ENCODE peak calls at places on chromosomes 13 and 19, in four cellular contexts. O is K562, K is HepG2, S is HCT116. J is an unnamed sample.

GRCh38 chr13:114298866-114299265 is 15.4 kb upstream of the CHAMP1 start:
- DNase-seq in O (no peak), K (no peak), S (no peak), J (no peak)

GRCh38 chr13:76723551-76724232 is 162.5 kb downstream of the KCTD12 start:
- DNase-seq in O (no peak), K (no peak), S (no peak), J (no peak)

GRCh38 chr13:57634829-57635165 is 3.3 kb downstream of the PCDH17 start:
- DNase-seq in O (no peak), K (no peak), S (no peak), J (no peak)

GRCh38 chr13:62544928-62545327 is 1129.3 kb upstream of the PCDH20 start:
- DNase-seq in O (no peak), K (no peak), S (no peak), J (no peak)

GRCh38 chr19:51564791-51565190 is 6.3 kb upstream of the ZNF175 start:
- DNase-seq in O (peak; percentile 43), K (no peak), S (no peak), J (no peak)

GRCh38 chr19:8611890-8612806 is 1.6 kb upstream of the ADAMTS10 start:
- DNase-seq in O (no peak), K (no peak), S (no peak), J (no peak)

GRCh38 chr19:21608571-21608970 is 103.2 kb downstream of the ZNF429 start:
- DNase-seq in O (no peak), K (peak; percentile 4), S (no peak), J (no peak)

GRCh38 chr19:43532571-43532961 is 422 bp upstream of the ZNF575 start:
- DNase-seq in O (no peak), K (no peak), S (peak; percentile 65), J (no peak)

GRCh38 chr13:36882829-36883390 is 37.1 kb downstream of the SMAD9 start:
- DNase-seq in O (no peak), K (peak; percentile 99), S (no peak), J (no peak)

GRCh38 chr19:35126624-35126959 is 8.3 kb downstream of the LGI4 start:
- DNase-seq in O (no peak), K (no peak), S (no peak), J (no peak)

GRCh38 chr19:5285955-5286354 is 54.7 kb downstream of the PTPRS start:
- DNase-seq in O (no peak), K (no peak), S (no peak), J (no peak)

GRCh38 chr13:31930901-31931522 is 100.6 kb upstream of the FRY start:
- DNase-seq in O (no peak), K (no peak), S (no peak), J (no peak)

GRCh38 chr13:55038230-55038629 is 2009.6 kb downstream of the OLFM4 start:
- DNase-seq in O (no peak), K (no peak), S (no peak), J (no peak)

GRCh38 chr19:45469835-45470146 is 2.0 kb downstream of the FOSB start:
- DNase-seq in O (peak; percentile 97), K (peak; percentile 85), S (no peak), J (no peak)

GRCh38 chr19:12668937-12669271 is 2.3 kb downstream of the WDR83 start:
- DNase-seq in O (peak; percentile 79), K (peak; percentile 40), S (no peak), J (no peak)

GRCh38 chr19:29724102-29724641 is 9.1 kb upstream of the C19orf12 start:
- DNase-seq in O (peak; percentile 23), K (no peak), S (no peak), J (no peak)

GRCh38 chr19:40150170-40150569 is 41.1 kb upstream of the MAP3K10 start:
- DNase-seq in O (no peak), K (no peak), S (no peak), J (no peak)

GRCh38 chr13:47437411-47437810 is 540.6 kb upstream of the HTR2A start:
- DNase-seq in O (no peak), K (no peak), S (no peak), J (no peak)

GRCh38 chr13:50203256-50204083 is 188.2 kb downstream of the KCNRG start:
- DNase-seq in O (no peak), K (no peak), S (no peak), J (no peak)

GRCh38 chr19:13788991-13789390 is 6.3 kb upstream of the ZSWIM4 start:
- DNase-seq in O (no peak), K (no peak), S (no peak), J (no peak)

GRCh38 chr13:40026174-40026585 is 370.7 kb downstream of the COG6 start:
- DNase-seq in O (no peak), K (no peak), S (no peak), J (no peak)

GRCh38 chr13:104571161-104571889 is 1505.1 kb upstream of the SLC10A2 start:
- DNase-seq in O (no peak), K (peak; percentile 16), S (peak; percentile 79), J (peak; percentile 42)

GRCh38 chr13:32530841-32531253 is 7.7 kb downstream of the N4BP2L2 start:
- DNase-seq in O (no peak), K (no peak), S (no peak), J (no peak)

GRCh38 chr13:42754801-42755513 is 26.4 kb upstream of the FAM216B start:
- DNase-seq in O (no peak), K (no peak), S (no peak), J (no peak)

GRCh38 chr19:9861503-9861902 is 26.4 kb downstream of the PIN1 start:
- DNase-seq in O (no peak), K (no peak), S (no peak), J (no peak)
- TF ChIP-seq CTCF in O (no peak), K (no peak), S (no peak), J (no peak)

DNA sequence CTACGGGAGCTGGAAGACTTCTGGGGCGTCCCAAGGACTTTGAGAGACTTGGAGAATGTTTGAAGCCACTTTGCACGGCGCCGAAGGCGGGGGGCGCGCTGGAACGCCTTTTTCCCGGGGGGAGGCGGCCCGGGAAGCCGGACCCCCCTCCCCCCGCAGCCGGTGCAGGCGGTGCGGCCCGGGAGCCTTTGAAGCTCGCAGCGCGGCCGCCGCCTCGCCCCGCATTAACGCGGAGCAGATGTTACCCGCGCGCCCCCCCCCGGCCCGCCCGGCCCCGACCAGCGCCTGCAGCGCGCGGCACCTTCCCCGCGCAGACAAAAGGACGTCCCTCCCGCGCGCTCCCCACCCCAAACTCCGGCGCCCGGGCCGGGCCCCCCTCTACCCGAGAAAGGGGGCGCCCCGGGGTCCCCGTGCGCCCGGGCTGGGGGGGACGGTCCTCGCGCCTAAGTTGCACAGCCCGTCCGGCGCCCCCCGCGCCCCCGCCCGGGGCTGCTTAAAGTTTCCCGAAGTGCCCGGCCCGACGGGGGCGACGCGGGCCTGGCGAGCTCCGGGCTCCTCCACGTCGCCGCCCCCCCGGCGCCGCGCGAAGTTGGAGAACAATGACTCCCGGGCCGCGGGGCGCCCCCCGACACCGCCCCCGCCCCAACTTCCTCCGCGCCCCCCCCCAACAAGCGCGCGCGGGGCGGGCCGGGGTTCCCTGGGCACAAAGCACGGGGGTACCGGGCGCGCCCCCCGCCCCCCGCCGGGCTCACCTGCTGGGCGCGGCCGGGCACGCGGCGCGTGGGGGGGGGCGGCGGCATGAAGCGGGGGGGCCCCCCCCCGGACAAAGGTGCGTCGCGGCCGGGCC is 644 bp downstream of the TCF3 start:
- DNase-seq in O (peak; percentile 61), K (no peak), S (no peak), J (no peak)
- TF ChIP-seq TCF7L2 in O (no peak), K (no peak), S (peak; percentile 92), J (peak; percentile 90)

GRCh38 chr19:48433337-48433736 is 12.4 kb upstream of the GRWD1 start:
- DNase-seq in O (no peak), K (no peak), S (no peak), J (no peak)
- TF ChIP-seq SIN3A in O (no peak), K (no peak), S (no peak), J (no peak)

DNA sequence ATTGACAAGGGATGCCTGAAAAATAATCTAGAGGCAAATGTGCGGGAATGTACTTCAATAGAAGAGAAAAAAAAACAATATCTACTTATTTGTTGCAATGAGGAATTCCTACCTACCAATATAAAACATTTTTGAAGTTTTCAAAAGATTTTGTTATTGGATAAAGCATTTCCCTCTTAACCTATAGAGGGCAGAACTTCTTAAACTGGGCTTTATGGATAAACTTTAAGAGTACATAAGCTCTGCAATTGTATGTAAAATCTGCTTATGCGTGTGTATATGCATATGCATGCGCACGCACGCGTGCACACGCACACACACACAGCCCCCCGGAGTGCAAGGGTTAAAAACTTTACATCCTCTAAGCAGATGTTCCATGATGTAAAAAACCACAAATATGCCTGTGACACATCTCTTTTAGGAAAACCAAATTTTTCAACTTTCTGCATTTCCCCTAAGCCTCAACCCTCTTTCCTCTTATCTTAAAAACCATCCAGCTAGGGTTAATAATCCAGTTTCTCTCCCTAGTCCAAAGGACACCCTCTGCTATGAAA is 73.1 kb upstream of the OXGR1 start:
- DNase-seq in O (no peak), K (no peak), S (no peak), J (no peak)
- TF ChIP-seq CTCF in O (no peak), K (no peak), S (peak; percentile 30), J (peak; percentile 29)

GRCh38 chr13:100596516-100596915 is 7.9 kb upstream of the GGACT start:
- DNase-seq in O (no peak), K (no peak), S (no peak), J (no peak)

GRCh38 chr13:100589178-100589725 is 663 bp upstream of the GGACT start:
- DNase-seq in O (no peak), K (no peak), S (no peak), J (no peak)

GRCh38 chr13:100597253-100597652 is 8.7 kb upstream of the GGACT start:
- DNase-seq in O (no peak), K (no peak), S (no peak), J (no peak)

GRCh38 chr13:100594255-100594654 is 5.7 kb upstream of the GGACT start:
- DNase-seq in O (no peak), K (no peak), S (no peak), J (no peak)

GRCh38 chr13:100594731-100595130 is 6.1 kb upstream of the GGACT start:
- DNase-seq in O (peak; percentile 18), K (peak; percentile 18), S (no peak), J (no peak)
- TF ChIP-seq TCF7L2 in O (no peak), K (no peak), S (no peak), J (no peak)

GRCh38 chr13:74117207-74117705 is 16.9 kb downstream of the KLF12 start:
- DNase-seq in O (no peak), K (no peak), S (no peak), J (no peak)

GRCh38 chr13:74114641-74115040 is 19.6 kb downstream of the KLF12 start:
- DNase-seq in O (no peak), K (no peak), S (no peak), J (no peak)

GRCh38 chr13:74114202-74114601 is 20.0 kb downstream of the KLF12 start:
- DNase-seq in O (no peak), K (no peak), S (no peak), J (no peak)

GRCh38 chr13:74111901-74112824 is 22.0 kb downstream of the KLF12 start:
- DNase-seq in O (no peak), K (no peak), S (no peak), J (no peak)

GRCh38 chr13:74115138-74115537 is 19.1 kb downstream of the KLF12 start:
- DNase-seq in O (no peak), K (no peak), S (no peak), J (no peak)
- TF ChIP-seq SIN3A in O (no peak), K (no peak), S (no peak), J (no peak)

GRCh38 chr19:41411094-41411493 is 13.5 kb downstream of the BCKDHA start:
- DNase-seq in O (no peak), K (no peak), S (no peak), J (no peak)
- TF ChIP-seq CTCF in O (no peak), K (no peak), S (no peak), J (no peak)